ENCODE peak calls at places on chromosomes 7 and 10, in ten cellular contexts. Z is tibial nerve; U is fibroblast of lung; B is GM23338; Y is mucosa of descending colon; I is effector memory CD4-positive, alpha-beta T cell; F is stomach; O is cardiac muscle cell; X is brain microvascular endothelial cell; S is IMR-90. N is an unnamed sample. For H3K36me3, the result is how much of the 10 kb centered on the place peaks cover.

GRCh38 chr10:94487575-94487974 is 58.0 kb upstream of the HELLS start:
- DNase-seq in Z (no peak), U (no peak), B (no peak), Y (no peak), I (no peak), F (no peak), O (no peak), X (no peak), S (no peak), N (no peak)

GRCh38 chr7:74061840-74062539 is 21.6 kb upstream of the LIMK1 start:
- DNase-seq in Z (peak), U (peak), B (no peak), Y (peak), I (peak), F (peak), O (peak), X (peak), S (peak), N (peak)

GRCh38 chr7:130369110-130369711 is 11.1 kb upstream of the CPA1 start:
- DNase-seq in Z (no peak), U (peak), B (no peak), Y (no peak), I (no peak), F (no peak), O (peak), X (peak), S (peak), N (no peak)

GRCh38 chr7:22052221-22052639 is 106.5 kb upstream of the CDCA7L start:
- DNase-seq in Z (no peak), U (no peak), B (peak), Y (no peak), I (no peak), F (no peak), O (no peak), X (no peak), S (no peak), N (no peak)

GRCh38 chr10:101135151-101136006 is 4.3 kb downstream of the TLX1 start:
- DNase-seq in Z (no peak), U (no peak), B (no peak), Y (no peak), I (no peak), F (no peak), O (no peak), X (no peak), S (no peak), N (no peak)

GRCh38 chr7:35729061-35729783 is 34.3 kb upstream of the HERPUD2 start:
- DNase-seq in Z (no peak), U (no peak), B (no peak), Y (no peak), I (no peak), F (no peak), O (no peak), X (no peak), S (no peak), N (peak)

GRCh38 chr7:128032605-128033235 is 1.5 kb upstream of the LRRC4 start:
- DNase-seq in Z (no peak), U (no peak), B (peak), Y (no peak), I (no peak), F (no peak), O (peak), X (no peak), S (peak), N (no peak)

GRCh38 chr7:154953006-154953684 is 49.8 kb downstream of the PAXIP1 start:
- DNase-seq in Z (no peak), U (peak), B (peak), Y (peak), I (peak), F (peak), O (peak), X (peak), S (peak), N (peak)

GRCh38 chr10:79247373-79248137 is 99.7 kb upstream of the PPIF start:
- DNase-seq in Z (no peak), U (no peak), B (no peak), Y (no peak), I (no peak), F (no peak), O (no peak), X (no peak), S (no peak), N (no peak)

GRCh38 chr10:48554246-48554645 is 50.6 kb downstream of the ARHGAP22 start:
- DNase-seq in Z (no peak), U (no peak), B (no peak), Y (no peak), I (no peak), F (no peak), O (no peak), X (no peak), S (no peak), N (no peak)

GRCh38 chr7:159192013-159192412 is 47.3 kb upstream of the VIPR2 start:
- DNase-seq in Z (no peak), U (no peak), B (no peak), Y (no peak), I (no peak), F (no peak), O (no peak), X (no peak), S (no peak), N (no peak)

GRCh38 chr7:43905954-43906326 is 456 bp downstream of the URGCP start:
- DNase-seq in Z (no peak), U (peak), B (peak), Y (peak), I (peak), F (peak), O (peak), X (peak), S (peak), N (peak)

GRCh38 chr7:25256424-25256823 is 28.1 kb upstream of the NPVF start:
- DNase-seq in Z (no peak), U (no peak), B (no peak), Y (no peak), I (no peak), F (no peak), O (no peak), X (no peak), S (no peak), N (no peak)

DNA sequence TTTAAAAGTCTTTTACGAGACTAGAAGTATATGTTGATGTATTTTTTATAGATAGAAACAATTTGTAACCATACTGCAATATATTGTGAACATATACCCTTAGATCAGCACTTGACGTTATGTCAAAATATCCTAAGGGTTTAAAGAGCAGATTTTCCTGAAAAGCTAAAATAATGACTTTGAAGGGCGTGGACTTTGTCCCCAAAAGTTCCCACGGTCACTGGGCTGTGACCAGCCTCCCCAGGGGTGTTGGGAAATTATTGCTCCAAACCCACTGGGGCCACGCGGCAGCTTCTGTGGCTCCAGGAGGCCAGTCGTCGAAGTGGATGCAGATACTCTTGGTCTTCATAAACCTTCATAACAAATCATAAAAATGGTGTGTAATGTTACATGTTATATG is 29.9 kb downstream of the DNAJB6 start:
- DNase-seq in Z (no peak), U (no peak), B (no peak), Y (no peak), I (no peak), F (no peak), O (no peak), X (no peak), S (no peak), N (no peak)
- H3K36me3 ChIP-seq in Z (under half), U (under half), B (half or more), Y (under half), I (half or more), F (half or more), O (half or more), X (half or more), S (half or more), N (under half)

DNA sequence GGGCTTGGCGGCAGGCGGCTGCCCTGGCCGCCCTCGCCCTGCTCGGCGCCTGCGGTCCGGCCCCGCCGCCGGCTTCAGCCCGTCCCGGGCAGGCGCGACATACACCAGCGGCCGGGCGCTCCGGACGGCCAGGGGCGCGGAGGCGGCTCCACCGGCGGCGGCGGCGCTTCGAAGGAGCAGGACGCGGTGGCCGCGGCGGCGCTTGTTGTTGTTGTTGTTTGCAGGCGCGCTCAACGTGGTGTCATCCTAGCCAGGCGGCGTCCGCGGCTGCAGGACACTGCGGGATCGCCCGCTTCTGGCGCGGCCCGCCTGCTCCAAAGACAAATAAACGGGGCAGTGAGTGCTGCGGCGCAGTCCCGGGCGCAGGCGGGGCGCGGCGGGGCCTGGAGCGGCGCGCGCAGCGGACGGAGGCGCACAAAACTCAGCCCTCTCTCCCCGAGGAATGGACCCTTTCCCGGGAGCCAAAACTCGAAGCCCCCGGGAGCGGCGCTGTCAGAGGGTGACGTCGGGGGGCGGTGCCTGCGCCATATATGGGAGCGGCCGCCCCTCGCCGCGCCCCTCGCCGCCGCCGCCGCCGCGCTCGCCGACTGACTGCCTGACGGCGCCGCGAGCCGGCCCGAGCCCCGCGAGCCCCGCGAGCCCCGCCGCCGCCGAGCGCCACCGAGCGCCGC is at the start of gene EBF3:
- DNase-seq in Z (peak), U (no peak), B (peak), Y (peak), I (peak), F (peak), O (peak), X (peak), S (peak), N (peak)
- H3K4me3 ChIP-seq in Z (peak), U (peak), B (peak), Y (no peak), I (peak), F (peak), O (peak), X (peak), S (peak), N (peak)

GRCh38 chr7:157925383-157925875 is 588.6 kb downstream of the DNAJB6 start:
- DNase-seq in Z (no peak), U (no peak), B (no peak), Y (no peak), I (no peak), F (no peak), O (no peak), X (no peak), S (no peak), N (no peak)

GRCh38 chr7:157927313-157927925 is 590.6 kb downstream of the DNAJB6 start:
- DNase-seq in Z (no peak), U (no peak), B (no peak), Y (no peak), I (no peak), F (no peak), O (no peak), X (no peak), S (no peak), N (no peak)

GRCh38 chr7:157926521-157927167 is 589.8 kb downstream of the DNAJB6 start:
- DNase-seq in Z (no peak), U (no peak), B (no peak), Y (no peak), I (no peak), F (no peak), O (no peak), X (no peak), S (no peak), N (no peak)

GRCh38 chr7:157923903-157924630 is 587.3 kb downstream of the DNAJB6 start:
- DNase-seq in Z (no peak), U (no peak), B (no peak), Y (no peak), I (no peak), F (no peak), O (no peak), X (no peak), S (no peak), N (no peak)

DNA sequence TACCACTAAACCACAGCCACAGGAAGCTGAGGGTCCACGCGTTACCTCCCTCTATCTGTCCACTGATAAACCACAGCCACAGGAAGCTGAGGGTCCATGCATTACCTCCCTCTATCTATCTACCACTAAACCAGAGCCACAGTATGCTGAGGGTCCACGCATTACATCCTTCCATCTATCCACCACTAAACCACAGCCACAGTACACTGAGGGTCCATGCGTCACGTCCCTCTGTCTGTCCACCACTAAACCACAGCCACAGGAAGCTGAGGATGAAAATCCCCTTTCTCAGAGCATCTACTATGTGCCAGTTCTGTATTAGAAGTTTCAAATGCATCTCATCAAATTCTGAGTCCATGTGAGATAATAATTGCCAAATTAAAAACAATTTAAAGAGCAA is 589.3 kb downstream of the DNAJB6 start:
- DNase-seq in Z (no peak), U (no peak), B (no peak), Y (no peak), I (no peak), F (no peak), O (no peak), X (no peak), S (no peak), N (no peak)
- H3K36me3 ChIP-seq in Z (under half), U (under half), B (under half), Y (under half), I (under half), F (under half), O (under half), X (under half), S (under half), N (under half)

GRCh38 chr10:62636825-62637248 is 167.7 kb upstream of the ADO start:
- DNase-seq in Z (no peak), U (peak), B (peak), Y (no peak), I (no peak), F (no peak), O (peak), X (no peak), S (peak), N (no peak)
- H3K4me3 ChIP-seq in Z (no peak), U (peak), B (no peak), Y (no peak), I (peak), F (no peak), O (no peak), X (peak), S (peak), N (no peak)

DNA sequence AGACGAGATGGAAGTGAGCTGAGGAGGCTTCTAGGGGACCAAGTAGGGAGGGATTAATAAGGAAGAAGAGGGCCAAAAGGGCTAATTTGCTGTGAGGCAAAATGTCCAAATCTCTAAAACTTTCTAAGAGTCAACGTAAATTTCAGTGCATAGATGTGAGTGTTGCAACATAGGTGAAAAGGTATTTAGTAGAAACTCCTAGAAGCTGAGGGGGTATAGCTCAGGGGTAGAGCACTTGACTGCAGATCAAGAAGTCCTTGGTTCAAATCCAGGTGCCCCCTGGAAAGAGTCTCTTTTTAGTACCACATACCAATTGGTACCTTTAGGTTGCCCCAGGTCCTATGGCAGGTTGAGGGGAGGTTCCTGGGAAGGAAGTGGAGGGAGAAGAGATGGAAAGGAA is 48.7 kb upstream of the ZNF746 start:
- DNase-seq in Z (no peak), U (no peak), B (no peak), Y (no peak), I (no peak), F (no peak), O (no peak), X (no peak), S (no peak), N (no peak)
- H3K36me3 ChIP-seq in Z (under half), U (under half), B (under half), Y (under half), I (under half), F (under half), O (under half), X (under half), S (under half), N (under half)

GRCh38 chr10:8332730-8333111 is 278.2 kb downstream of the GATA3 start:
- DNase-seq in Z (no peak), U (no peak), B (no peak), Y (no peak), I (no peak), F (no peak), O (no peak), X (no peak), S (no peak), N (no peak)
- H3K4me3 ChIP-seq in Z (peak), U (no peak), B (peak), Y (no peak), I (peak), F (peak), O (peak), X (no peak), S (no peak), N (no peak)

DNA sequence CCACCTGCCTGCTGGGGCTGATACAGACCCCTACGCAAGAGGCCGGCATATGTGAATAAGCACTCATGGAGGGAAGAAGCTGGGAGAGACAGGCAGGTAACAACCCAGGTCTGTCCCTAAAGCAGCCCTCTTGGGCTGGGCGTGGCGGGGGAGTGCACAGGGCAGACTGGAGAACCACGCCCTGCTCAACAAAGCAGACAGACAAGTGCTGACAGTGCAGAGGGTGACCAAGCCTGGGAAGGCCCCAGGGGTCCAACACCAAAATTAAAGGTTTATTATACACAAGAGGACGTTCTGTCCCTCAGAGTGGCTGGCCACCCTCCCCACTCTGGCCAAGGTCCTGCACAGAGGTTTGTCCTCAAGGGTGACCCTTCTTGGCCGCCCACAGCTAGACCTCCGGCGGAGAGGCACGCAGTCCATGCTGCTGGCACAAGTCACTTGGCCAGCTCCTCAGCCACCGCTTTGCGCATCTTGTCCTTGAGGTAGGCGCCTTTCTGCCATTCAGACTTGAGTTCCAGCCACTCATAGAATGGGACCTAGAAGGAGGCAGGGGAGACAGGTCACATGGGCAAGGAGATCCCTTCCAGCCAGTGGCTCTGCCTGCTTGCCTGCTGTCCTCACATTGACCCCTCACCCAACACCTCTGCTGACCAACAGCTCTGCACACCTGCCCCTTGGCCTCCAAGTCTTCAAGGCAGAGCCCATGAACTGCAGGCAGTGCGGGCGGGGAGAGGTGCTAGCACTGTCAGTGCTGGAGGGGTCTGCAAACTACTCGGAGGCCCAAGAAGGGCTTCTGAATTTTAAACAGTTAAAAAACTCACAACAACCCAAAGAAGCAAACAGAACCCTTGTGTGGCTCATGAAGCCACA is 11.4 kb upstream of the NACAD start:
- DNase-seq in Z (no peak), U (no peak), B (no peak), Y (no peak), I (no peak), F (no peak), O (no peak), X (no peak), S (no peak), N (peak)
- H3K36me3 ChIP-seq in Z (half or more), U (under half), B (under half), Y (under half), I (half or more), F (half or more), O (under half), X (half or more), S (half or more), N (under half)